ENCODE peak calls at places on chromosomes 5 and 9, in ten cellular contexts. K is upper lobe of right lung, H is AG10803, A is ovary, V is mammary epithelial cell, Y is neural crest cell, W is AG04449, B is WERI-Rb-1, T is Calu3, Q is heart left ventricle. M is an unnamed sample.

GRCh38 chr5:159552751-159553150 is 222.5 kb upstream of the IL12B start:
- DNase-seq in K (no peak), H (peak), A (no peak), V (peak), Y (no peak), W (peak), B (peak), T (no peak), Q (no peak), M (no peak)

GRCh38 chr5:127031147-127031862 is 947 bp upstream of the MARCHF3 start:
- DNase-seq in K (peak), H (no peak), A (no peak), V (no peak), Y (no peak), W (no peak), B (no peak), T (no peak), Q (peak), M (peak)

GRCh38 chr5:15715966-15716365 is 216.0 kb downstream of the FBXL7 start:
- DNase-seq in K (no peak), H (no peak), A (no peak), V (no peak), Y (no peak), W (no peak), B (no peak), T (no peak), Q (no peak), M (no peak)

GRCh38 chr5:75668348-75668895 is 48.8 kb downstream of the POC5 start:
- DNase-seq in K (no peak), H (no peak), A (no peak), V (no peak), Y (no peak), W (no peak), B (no peak), T (no peak), Q (no peak), M (no peak)

GRCh38 chr5:73451218-73452130 is 2.9 kb upstream of the FOXD1 start:
- DNase-seq in K (peak), H (peak), A (no peak), V (no peak), Y (peak), W (no peak), B (peak), T (peak), Q (peak), M (peak)

GRCh38 chr9:98045234-98046160 is 11.0 kb upstream of the NANS start:
- DNase-seq in K (no peak), H (no peak), A (no peak), V (no peak), Y (no peak), W (no peak), B (no peak), T (no peak), Q (no peak), M (peak)

GRCh38 chr5:172723508-172723907 is 47.5 kb downstream of the DUSP1 start:
- DNase-seq in K (no peak), H (no peak), A (no peak), V (no peak), Y (no peak), W (no peak), B (no peak), T (no peak), Q (no peak), M (no peak)

GRCh38 chr9:135230817-135231520 is 143.5 kb downstream of the OLFM1 start:
- DNase-seq in K (peak), H (no peak), A (no peak), V (no peak), Y (no peak), W (no peak), B (no peak), T (no peak), Q (no peak), M (no peak)

GRCh38 chr9:104906441-104907277 is 21.3 kb downstream of the ABCA1 start:
- DNase-seq in K (no peak), H (peak), A (no peak), V (peak), Y (no peak), W (no peak), B (no peak), T (no peak), Q (no peak), M (no peak)

GRCh38 chr5:145479862-145480261 is 355.3 kb downstream of the PRELID2 start:
- DNase-seq in K (no peak), H (peak), A (no peak), V (peak), Y (no peak), W (no peak), B (no peak), T (no peak), Q (no peak), M (no peak)

GRCh38 chr5:76927961-76928360 is 24.9 kb upstream of the CRHBP start:
- DNase-seq in K (no peak), H (no peak), A (no peak), V (no peak), Y (no peak), W (no peak), B (no peak), T (no peak), Q (no peak), M (no peak)

GRCh38 chr5:134964359-134965270 is 3.1 kb upstream of the CATSPER3 start:
- DNase-seq in K (no peak), H (no peak), A (no peak), V (no peak), Y (no peak), W (no peak), B (no peak), T (no peak), Q (no peak), M (peak)

GRCh38 chr5:63247651-63248050 is 669.0 kb downstream of the LRRC70 start:
- DNase-seq in K (no peak), H (no peak), A (no peak), V (no peak), Y (no peak), W (no peak), B (no peak), T (no peak), Q (no peak), M (no peak)

GRCh38 chr9:98887918-98888510 is 55.7 kb upstream of the COL15A1 start:
- DNase-seq in K (no peak), H (no peak), A (no peak), V (peak), Y (no peak), W (no peak), B (no peak), T (no peak), Q (no peak), M (no peak)

GRCh38 chr5:7392401-7393024 is 3.4 kb upstream of the ADCY2 start:
- DNase-seq in K (no peak), H (peak), A (no peak), V (no peak), Y (peak), W (no peak), B (no peak), T (peak), Q (no peak), M (no peak)

GRCh38 chr9:89006308-89006707 is 15.0 kb downstream of the S1PR3 start:
- DNase-seq in K (no peak), H (no peak), A (no peak), V (no peak), Y (no peak), W (no peak), B (no peak), T (no peak), Q (no peak), M (no peak)

GRCh38 chr5:133393776-133394476 is 218.4 kb downstream of the FSTL4 start:
- DNase-seq in K (no peak), H (no peak), A (no peak), V (no peak), Y (no peak), W (no peak), B (no peak), T (no peak), Q (peak), M (no peak)

GRCh38 chr5:44845777-44846176 is 37.0 kb downstream of the MRPS30 start:
- DNase-seq in K (no peak), H (no peak), A (no peak), V (no peak), Y (no peak), W (no peak), B (no peak), T (no peak), Q (no peak), M (no peak)

GRCh38 chr5:9112520-9113291 is 433.2 kb downstream of the SEMA5A start:
- DNase-seq in K (no peak), H (peak), A (no peak), V (peak), Y (no peak), W (no peak), B (no peak), T (no peak), Q (no peak), M (no peak)

GRCh38 chr9:86945868-86946711 is 1.2 kb downstream of the GAS1 start:
- DNase-seq in K (peak), H (peak), A (peak), V (peak), Y (peak), W (no peak), B (peak), T (peak), Q (peak), M (peak)

GRCh38 chr9:3508531-3509374 is 17.0 kb downstream of the RFX3 start:
- DNase-seq in K (no peak), H (no peak), A (no peak), V (peak), Y (no peak), W (no peak), B (peak), T (no peak), Q (no peak), M (no peak)

GRCh38 chr9:79976501-79977444 is 405.0 kb downstream of the TLE4 start:
- DNase-seq in K (no peak), H (no peak), A (no peak), V (no peak), Y (no peak), W (no peak), B (peak), T (no peak), Q (no peak), M (no peak)

GRCh38 chr5:11903614-11904269 is 504 bp downstream of the CTNND2 start:
- DNase-seq in K (peak), H (no peak), A (peak), V (no peak), Y (peak), W (no peak), B (peak), T (peak), Q (peak), M (peak)

GRCh38 chr5:54996476-54996875 is 11.1 kb upstream of the ESM1 start:
- DNase-seq in K (no peak), H (no peak), A (no peak), V (no peak), Y (no peak), W (no peak), B (no peak), T (no peak), Q (no peak), M (no peak)

GRCh38 chr5:163565931-163566608 is 60.7 kb downstream of the MAT2B start:
- DNase-seq in K (peak), H (peak), A (no peak), V (peak), Y (peak), W (no peak), B (no peak), T (peak), Q (no peak), M (peak)

GRCh38 chr9:93230185-93230584 is 46.2 kb downstream of the WNK2 start:
- DNase-seq in K (no peak), H (no peak), A (no peak), V (no peak), Y (no peak), W (no peak), B (no peak), T (no peak), Q (no peak), M (no peak)

GRCh38 chr5:173487296-173487695 is 129.2 kb downstream of the BOD1 start:
- DNase-seq in K (no peak), H (no peak), A (no peak), V (no peak), Y (no peak), W (no peak), B (no peak), T (no peak), Q (no peak), M (no peak)

GRCh38 chr5:54610197-54610898 is 92.8 kb downstream of the SNX18 start:
- DNase-seq in K (no peak), H (peak), A (no peak), V (peak), Y (no peak), W (no peak), B (no peak), T (no peak), Q (no peak), M (peak)

GRCh38 chr5:143445726-143446125 is 42.2 kb upstream of the NR3C1 start:
- DNase-seq in K (no peak), H (peak), A (no peak), V (no peak), Y (no peak), W (no peak), B (no peak), T (no peak), Q (no peak), M (no peak)

GRCh38 chr5:126138475-126139005 is 284.7 kb upstream of the GRAMD2B start:
- DNase-seq in K (no peak), H (peak), A (no peak), V (peak), Y (no peak), W (no peak), B (no peak), T (peak), Q (no peak), M (no peak)

GRCh38 chr5:78518365-78519197 is 130.0 kb downstream of the LHFPL2 start:
- DNase-seq in K (no peak), H (peak), A (no peak), V (peak), Y (no peak), W (no peak), B (no peak), T (peak), Q (no peak), M (no peak)

GRCh38 chr5:127070243-127070642 is 3.1 kb downstream of the C5orf63 start:
- DNase-seq in K (no peak), H (no peak), A (no peak), V (no peak), Y (no peak), W (no peak), B (no peak), T (no peak), Q (no peak), M (no peak)

GRCh38 chr9:131238402-131239021 is 37.8 kb downstream of the FAM78A start:
- DNase-seq in K (no peak), H (peak), A (no peak), V (no peak), Y (peak), W (no peak), B (no peak), T (no peak), Q (peak), M (peak)

GRCh38 chr9:33649463-33649862 is 125.4 kb downstream of the ANKRD18B start:
- DNase-seq in K (no peak), H (no peak), A (no peak), V (no peak), Y (no peak), W (no peak), B (no peak), T (no peak), Q (no peak), M (peak)

DNA sequence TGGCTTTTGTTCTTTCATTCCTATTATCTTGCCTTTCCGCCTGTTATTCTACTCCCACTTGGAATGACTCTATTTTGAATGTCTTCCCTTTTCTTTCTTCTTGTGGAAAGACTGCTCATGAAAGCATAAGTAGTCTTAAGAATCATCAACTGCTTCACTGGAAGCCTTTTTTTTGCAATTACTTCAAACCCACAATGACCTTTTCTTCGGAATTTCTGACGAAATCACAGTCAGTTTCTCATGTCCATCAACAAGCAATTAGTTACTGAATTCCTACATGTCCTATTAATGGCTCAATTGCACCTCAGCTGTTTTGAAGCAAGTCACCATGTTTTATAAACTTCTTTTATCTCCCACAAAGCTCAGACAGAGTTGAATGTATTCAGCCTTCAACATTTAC is 196.2 kb downstream of the TARS1 start:
- DNase-seq in K (no peak), H (peak), A (no peak), V (no peak), Y (no peak), W (no peak), B (no peak), T (no peak), Q (no peak), M (no peak)
- TF ChIP-seq CTCF in K (no peak), H (no peak), A (no peak), V (no peak), Y (no peak), W (no peak), B (no peak), T (no peak), Q (no peak), M (no peak)

GRCh38 chr5:169265888-169266287 is 35.1 kb downstream of the SLIT3 start:
- DNase-seq in K (no peak), H (no peak), A (no peak), V (peak), Y (no peak), W (no peak), B (no peak), T (no peak), Q (no peak), M (no peak)
- TF ChIP-seq CTCF in K (no peak), H (peak), A (no peak), V (peak), Y (peak), W (no peak), B (peak), T (peak), Q (no peak), M (no peak)

DNA sequence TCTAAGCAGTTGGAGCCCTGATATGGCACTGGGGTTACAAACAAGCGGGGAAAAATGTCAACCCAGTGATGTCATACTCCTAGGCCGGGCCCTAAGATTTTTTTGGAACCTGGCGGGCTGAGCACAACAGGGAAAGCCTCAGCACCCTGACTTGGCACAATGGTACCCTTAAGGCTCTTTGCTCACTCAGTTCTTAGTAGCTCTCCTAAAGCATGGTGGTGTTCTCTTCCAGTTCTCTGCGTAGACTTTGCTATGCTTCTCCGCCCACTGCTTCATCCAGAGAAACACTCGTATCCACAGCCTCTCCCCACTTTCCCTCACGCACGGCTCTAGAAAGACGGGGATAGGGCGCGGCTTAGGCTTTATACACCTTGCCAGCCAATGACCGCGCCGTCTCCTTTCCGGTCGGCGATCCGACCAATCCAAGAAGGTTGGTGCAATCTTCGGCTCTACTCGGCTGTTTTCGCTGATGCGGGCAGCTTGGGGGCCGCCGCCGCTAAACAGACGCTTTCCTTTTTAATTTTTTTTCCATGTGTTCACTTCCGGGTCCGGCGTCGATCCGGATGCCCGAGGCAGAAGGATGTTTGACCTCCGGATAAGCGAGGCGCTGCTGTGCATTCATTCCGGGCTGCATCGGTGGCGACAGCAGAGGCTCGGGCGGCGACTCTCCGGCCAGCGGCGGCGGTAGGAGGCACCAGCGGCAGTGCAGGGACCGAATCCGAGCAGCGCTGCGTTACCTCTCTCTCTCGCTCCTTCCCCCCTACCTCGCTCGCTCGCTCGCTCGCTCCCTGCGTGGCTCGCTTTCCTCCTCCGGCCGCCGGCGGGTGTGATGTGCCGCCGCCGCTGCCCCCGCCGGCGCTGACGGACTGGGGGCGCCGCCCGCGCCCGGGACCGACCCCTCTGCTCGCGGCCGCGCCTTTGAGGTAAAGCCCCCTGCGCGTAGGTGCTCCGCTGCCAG is at the start of gene CSNK1G3:
- DNase-seq in K (peak), H (peak), A (peak), V (peak), Y (peak), W (peak), B (peak), T (peak), Q (peak), M (peak)
- TF ChIP-seq CTCF in K (no peak), H (no peak), A (no peak), V (no peak), Y (no peak), W (no peak), B (peak), T (no peak), Q (peak), M (no peak)

GRCh38 chr5:119048246-119048645 is 22.6 kb upstream of the DMXL1 start:
- DNase-seq in K (no peak), H (no peak), A (no peak), V (no peak), Y (no peak), W (no peak), B (no peak), T (no peak), Q (no peak), M (no peak)
- TF ChIP-seq CTCF in K (no peak), H (no peak), A (no peak), V (no peak), Y (no peak), W (no peak), B (no peak), T (no peak), Q (no peak), M (no peak)

DNA sequence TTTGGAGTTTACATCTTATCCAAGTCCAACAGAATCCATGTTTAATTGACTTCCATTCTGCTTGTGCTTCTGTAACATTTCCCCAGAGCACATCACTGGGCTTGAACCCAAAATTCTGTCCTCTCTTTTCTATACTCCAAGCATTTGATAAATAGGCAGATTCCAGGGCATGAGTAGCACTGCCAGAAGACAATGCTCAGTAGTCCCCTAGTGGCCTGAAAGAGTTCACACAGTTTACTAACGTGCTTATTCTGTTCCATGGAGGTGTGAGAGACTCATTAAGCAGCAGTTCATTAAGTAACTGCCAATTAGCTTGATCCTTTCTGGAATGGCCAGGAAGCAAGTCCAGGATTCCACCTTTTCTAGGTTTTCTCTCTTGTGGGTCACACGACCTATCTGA is 9.4 kb upstream of the GABRA6 start:
- DNase-seq in K (no peak), H (no peak), A (no peak), V (no peak), Y (no peak), W (no peak), B (no peak), T (no peak), Q (no peak), M (no peak)
- TF ChIP-seq CTCF in K (peak), H (no peak), A (no peak), V (peak), Y (peak), W (no peak), B (peak), T (no peak), Q (no peak), M (no peak)

GRCh38 chr5:140575309-140575708 is 10.7 kb downstream of the SLC35A4 start:
- DNase-seq in K (peak), H (peak), A (no peak), V (peak), Y (no peak), W (no peak), B (peak), T (peak), Q (peak), M (peak)
- TF ChIP-seq CTCF in K (peak), H (peak), A (no peak), V (peak), Y (peak), W (peak), B (peak), T (no peak), Q (peak), M (peak)

DNA sequence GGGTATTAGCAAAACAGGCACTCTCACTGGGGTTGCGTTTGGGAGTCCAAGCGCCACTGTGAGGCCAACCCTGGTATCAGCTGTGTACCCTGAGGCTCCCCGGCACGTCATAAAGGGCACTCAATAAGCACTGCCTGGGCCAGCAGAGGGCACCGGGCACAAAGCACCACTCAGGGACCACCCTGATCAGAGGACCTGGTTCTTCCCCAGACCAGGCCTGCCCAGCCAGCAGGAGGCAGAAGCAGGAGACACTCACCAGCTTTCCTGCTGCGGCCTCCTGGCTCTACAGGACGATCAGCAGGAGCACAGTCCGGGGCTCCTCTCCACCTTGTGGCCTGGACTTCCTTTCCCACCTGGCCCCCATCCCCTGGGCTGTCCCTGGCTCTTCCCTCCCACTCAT is 12.6 kb downstream of the MGAT1 start:
- DNase-seq in K (no peak), H (no peak), A (no peak), V (no peak), Y (no peak), W (no peak), B (peak), T (no peak), Q (no peak), M (peak)
- TF ChIP-seq CTCF in K (no peak), H (no peak), A (no peak), V (no peak), Y (peak), W (no peak), B (peak), T (peak), Q (no peak), M (peak)

M was measured in activated CD8-positive, alpha-beta T cell treated with anti-CD3 and anti-CD28 coated beads for 36 hours.